ENCODE peak calls at places on chromosomes 6 and 20, in seven cellular contexts. Z is mesenchymal stem cell; E is psoas muscle; X is stimulated activated CD4-positive, alpha-beta T cell treated with anti-CD3 and anti-CD28 coated beads, Interleukin-2, amount 100 ng/mL, for 48 hours; O is Ammon's horn; J is activated T-helper 9 cell treated with anti-CD3 and anti-CD28 coated beads, Interleukin-2, amount 50 U/mL, for 16 hours; F is hypothalamus. G is an unnamed sample.

GRCh38 chr6:133396630-133397335 is 155.6 kb downstream of the EYA4 start:
- DNase-seq in Z (no peak), E (no peak), X (no peak), O (no peak), J (no peak), F (no peak), G (no peak)

GRCh38 chr20:63552481-63553249 is 1.3 kb upstream of the FNDC11 start:
- DNase-seq in Z (no peak), E (no peak), X (peak), O (no peak), J (no peak), F (no peak), G (no peak)

GRCh38 chr6:71248306-71248705 is 40.3 kb upstream of the OGFRL1 start:
- DNase-seq in Z (peak), E (no peak), X (no peak), O (peak), J (no peak), F (no peak), G (peak)

GRCh38 chr20:4820833-4821518 is 99.3 kb downstream of the PRND start:
- DNase-seq in Z (peak), E (no peak), X (no peak), O (peak), J (no peak), F (no peak), G (peak)

GRCh38 chr6:101597711-101598110 is 204.2 kb downstream of the GRIK2 start:
- DNase-seq in Z (peak), E (no peak), X (no peak), O (peak), J (no peak), F (no peak), G (no peak)

GRCh38 chr6:138817799-138818198 is 21.9 kb downstream of the ECT2L start:
- DNase-seq in Z (peak), E (no peak), X (no peak), O (no peak), J (no peak), F (no peak), G (peak)

GRCh38 chr20:37201827-37202162 is 22.4 kb upstream of the MROH8 start:
- DNase-seq in Z (no peak), E (no peak), X (no peak), O (no peak), J (no peak), F (no peak), G (no peak)

GRCh38 chr20:52812231-52812847 is 159.8 kb upstream of the TSHZ2 start:
- DNase-seq in Z (no peak), E (no peak), X (no peak), O (no peak), J (no peak), F (no peak), G (no peak)

GRCh38 chr20:47762699-47763098 is 22.6 kb downstream of the SULF2 start:
- DNase-seq in Z (no peak), E (peak), X (no peak), O (no peak), J (no peak), F (no peak), G (no peak)

GRCh38 chr6:129186988-129187387 is 304.1 kb downstream of the LAMA2 start:
- DNase-seq in Z (peak), E (no peak), X (no peak), O (no peak), J (no peak), F (no peak), G (peak)

GRCh38 chr6:3887150-3887700 is 38.1 kb downstream of the FAM50B start:
- DNase-seq in Z (peak), E (no peak), X (no peak), O (peak), J (no peak), F (no peak), G (peak)

GRCh38 chr6:97189767-97190166 is 93.2 kb downstream of the MMS22L start:
- DNase-seq in Z (no peak), E (no peak), X (no peak), O (no peak), J (no peak), F (no peak), G (peak)

GRCh38 chr6:52330470-52330869 is 31.5 kb upstream of the PAQR8 start:
- DNase-seq in Z (no peak), E (no peak), X (no peak), O (no peak), J (no peak), F (no peak), G (no peak)

GRCh38 chr6:37171970-37172812 is 2.2 kb downstream of the PIM1 start:
- DNase-seq in Z (peak), E (peak), X (peak), O (peak), J (peak), F (peak), G (peak)

GRCh38 chr6:93746892-93747291 is 327.5 kb upstream of the EPHA7 start:
- DNase-seq in Z (no peak), E (no peak), X (no peak), O (no peak), J (no peak), F (no peak), G (no peak)

GRCh38 chr6:20319520-20320357 is 81.9 kb upstream of the E2F3 start:
- DNase-seq in Z (no peak), E (peak), X (peak), O (peak), J (peak), F (no peak), G (no peak)

GRCh38 chr6:21441386-21441785 is 152.2 kb upstream of the SOX4 start:
- DNase-seq in Z (no peak), E (no peak), X (no peak), O (no peak), J (no peak), F (no peak), G (no peak)

GRCh38 chr6:89977808-89978748 is 83.8 kb downstream of the GJA10 start:
- DNase-seq in Z (peak), E (peak), X (no peak), O (no peak), J (no peak), F (no peak), G (peak)

G was measured in endothelial cell of umbilical vein.